ENCODE peak calls at places on chromosome 22, in six cellular contexts. One of them, this sample, is unnamed.

GRCh38 chr22:23072035-23072910 is 2.0 kb downstream of the GNAZ start:
- DNase-seq in sigmoid colon: peak; percentile 60
- DNase-seq in upper lobe of left lung: no peak
- DNase-seq in spleen: peak; percentile 69
- DNase-seq in transverse colon: no peak
- DNase-seq in Panc1: no peak
- DNase-seq in this sample: no peak

GRCh38 chr22:48779661-48780596 is 1047.7 kb downstream of the BRD1 start:
- DNase-seq in spleen: no peak
- DNase-seq in Panc1: no peak
- DNase-seq in sigmoid colon: peak; percentile 52
- DNase-seq in upper lobe of left lung: peak; percentile 10
- DNase-seq in transverse colon: no peak
- DNase-seq in this sample: no peak

GRCh38 chr22:17271711-17272451 is 52.6 kb upstream of the ADA2 start:
- DNase-seq in sigmoid colon: peak; percentile 38
- DNase-seq in Panc1: no peak
- DNase-seq in upper lobe of left lung: no peak
- DNase-seq in spleen: peak; percentile 22
- DNase-seq in transverse colon: no peak
- DNase-seq in this sample: no peak

GRCh38 chr22:22060200-22061084 is 77.9 kb upstream of the TOP3B start:
- DNase-seq in spleen: peak; percentile 95
- DNase-seq in sigmoid colon: peak; percentile 68
- DNase-seq in Panc1: peak; percentile 24
- DNase-seq in upper lobe of left lung: peak; percentile 71
- DNase-seq in transverse colon: peak; percentile 44
- DNase-seq in this sample: no peak

GRCh38 chr22:49509016-49509415 is 318.7 kb downstream of the BRD1 start:
- DNase-seq in sigmoid colon: no peak
- DNase-seq in spleen: no peak
- DNase-seq in Panc1: no peak
- DNase-seq in transverse colon: no peak
- DNase-seq in upper lobe of left lung: no peak
- DNase-seq in this sample: no peak

GRCh38 chr22:27627444-27627833 is 174.1 kb downstream of the MN1 start:
- DNase-seq in spleen: no peak
- DNase-seq in transverse colon: no peak
- DNase-seq in sigmoid colon: no peak
- DNase-seq in Panc1: no peak
- DNase-seq in upper lobe of left lung: no peak
- DNase-seq in this sample: no peak

GRCh38 chr22:38732251-38732815 is 23.5 kb downstream of the SUN2 start:
- DNase-seq in upper lobe of left lung: no peak
- DNase-seq in sigmoid colon: no peak
- DNase-seq in transverse colon: no peak
- DNase-seq in Panc1: no peak
- DNase-seq in spleen: peak; percentile 76
- DNase-seq in this sample: no peak

GRCh38 chr22:49360746-49361145 is 466.9 kb downstream of the BRD1 start:
- DNase-seq in upper lobe of left lung: no peak
- DNase-seq in spleen: no peak
- DNase-seq in Panc1: no peak
- DNase-seq in transverse colon: no peak
- DNase-seq in sigmoid colon: no peak
- DNase-seq in this sample: no peak

GRCh38 chr22:24474221-24474620 is 20.9 kb upstream of the UPB1 start:
- DNase-seq in upper lobe of left lung: no peak
- DNase-seq in sigmoid colon: no peak
- DNase-seq in transverse colon: no peak
- DNase-seq in spleen: no peak
- DNase-seq in Panc1: no peak
- DNase-seq in this sample: no peak

GRCh38 chr22:39994566-39995345 is at the start of gene FAM83F:
- DNase-seq in transverse colon: peak; percentile 74
- DNase-seq in spleen: peak; percentile 77
- DNase-seq in sigmoid colon: no peak
- DNase-seq in Panc1: no peak
- DNase-seq in upper lobe of left lung: peak; percentile 39
- DNase-seq in this sample: no peak
- H3K4me3 ChIP-seq in transverse colon: peak within 1 kb of the TSS; percentile 57
- H3K4me3 ChIP-seq in spleen: peak within 1 kb of the TSS; percentile 36
- H3K4me3 ChIP-seq in sigmoid colon: no peak within 1 kb of the TSS
- H3K4me3 ChIP-seq in Panc1: no peak within 1 kb of the TSS
- H3K4me3 ChIP-seq in upper lobe of left lung: peak within 1 kb of the TSS; percentile 38
- H3K4me3 ChIP-seq in this sample: peak within 1 kb of the TSS; percentile 71

GRCh38 chr22:36510384-36510783 is 3.5 kb upstream of the FOXRED2 start:
- DNase-seq in Panc1: no peak
- DNase-seq in upper lobe of left lung: peak; percentile 68
- DNase-seq in transverse colon: no peak
- DNase-seq in sigmoid colon: peak; percentile 82
- DNase-seq in spleen: no peak
- DNase-seq in this sample: no peak
- TF ChIP-seq POLR2AphosphoS5 in Panc1: no peak
- TF ChIP-seq POLR2AphosphoS5 in upper lobe of left lung: no peak
- TF ChIP-seq POLR2AphosphoS5 in transverse colon: no peak
- TF ChIP-seq POLR2AphosphoS5 in sigmoid colon: no peak
- TF ChIP-seq POLR2AphosphoS5 in spleen: peak; percentile 26
- TF ChIP-seq POLR2AphosphoS5 in this sample: no peak

GRCh38 chr22:20552913-20553401 is 45.5 kb downstream of the MED15 start:
- DNase-seq in sigmoid colon: peak; percentile 67
- DNase-seq in transverse colon: no peak
- DNase-seq in upper lobe of left lung: no peak
- DNase-seq in spleen: peak; percentile 74
- DNase-seq in Panc1: no peak
- DNase-seq in this sample: no peak

GRCh38 chr22:20551805-20552449 is 44.5 kb downstream of the MED15 start:
- DNase-seq in upper lobe of left lung: no peak
- DNase-seq in spleen: peak; percentile 76
- DNase-seq in sigmoid colon: peak; percentile 79
- DNase-seq in transverse colon: no peak
- DNase-seq in Panc1: no peak
- DNase-seq in this sample: no peak

GRCh38 chr22:20553947-20554741 is 46.7 kb downstream of the MED15 start:
- DNase-seq in Panc1: no peak
- DNase-seq in sigmoid colon: peak; percentile 61
- DNase-seq in upper lobe of left lung: no peak
- DNase-seq in spleen: peak; percentile 64
- DNase-seq in transverse colon: no peak
- DNase-seq in this sample: no peak

GRCh38 chr22:20552450-20552894 is 45.1 kb downstream of the MED15 start:
- DNase-seq in spleen: peak; percentile 74
- DNase-seq in sigmoid colon: peak; percentile 96
- DNase-seq in upper lobe of left lung: peak; percentile 50
- DNase-seq in Panc1: no peak
- DNase-seq in transverse colon: peak; percentile 52
- DNase-seq in this sample: no peak

GRCh38 chr22:20554824-20555223 is 47.4 kb downstream of the MED15 start:
- DNase-seq in upper lobe of left lung: no peak
- DNase-seq in spleen: peak; percentile 66
- DNase-seq in Panc1: no peak
- DNase-seq in transverse colon: no peak
- DNase-seq in sigmoid colon: peak; percentile 57
- DNase-seq in this sample: no peak
- H3K4me3 ChIP-seq in upper lobe of left lung: no peak overlapping the region
- H3K4me3 ChIP-seq in spleen: no peak overlapping the region
- H3K4me3 ChIP-seq in Panc1: no peak overlapping the region
- H3K4me3 ChIP-seq in transverse colon: no peak overlapping the region
- H3K4me3 ChIP-seq in sigmoid colon: no peak overlapping the region
- H3K4me3 ChIP-seq in this sample: no peak overlapping the region

DNA sequence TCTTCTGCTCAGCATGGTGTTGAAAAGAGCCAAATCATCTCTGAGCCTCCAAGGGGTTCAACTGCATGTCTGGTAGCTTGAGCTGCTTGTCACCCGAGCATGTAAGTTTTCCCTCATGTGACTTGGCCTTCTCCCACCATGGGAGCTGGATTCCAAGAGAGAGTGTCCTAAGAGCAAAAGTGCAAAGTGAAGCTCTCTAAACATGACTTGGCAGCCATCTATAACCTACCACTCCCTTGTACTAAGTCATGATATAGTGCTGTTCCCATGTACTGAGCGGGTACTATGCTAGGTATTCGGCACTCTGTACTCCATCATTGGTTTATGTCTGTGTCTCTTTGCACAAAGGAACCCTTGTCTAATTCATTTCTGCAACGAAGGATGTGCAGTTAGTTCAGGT is 19.1 kb downstream of the SEZ6L start:
- DNase-seq in sigmoid colon: no peak
- DNase-seq in spleen: no peak
- DNase-seq in Panc1: no peak
- DNase-seq in upper lobe of left lung: no peak
- DNase-seq in transverse colon: no peak
- DNase-seq in this sample: no peak
- TF ChIP-seq POLR2AphosphoS5 in sigmoid colon: no peak
- TF ChIP-seq POLR2AphosphoS5 in spleen: no peak
- TF ChIP-seq POLR2AphosphoS5 in Panc1: no peak
- TF ChIP-seq POLR2AphosphoS5 in upper lobe of left lung: no peak
- TF ChIP-seq POLR2AphosphoS5 in transverse colon: no peak
- TF ChIP-seq POLR2AphosphoS5 in this sample: no peak